ENCODE peak calls at places on chromosome 5, in seven cellular contexts. J is HCT116; H is PC-3; C is colonic mucosa; U is CD8-positive, alpha-beta memory T cell; S is naive thymus-derived CD4-positive, alpha-beta T cell; W is IMR-90. B is an unnamed sample.

GRCh38 chr5:87383216-87383615 is 29.5 kb downstream of the CCNH start:
- DNase-seq in J (no peak), H (peak; percentile 34), C (no peak), U (no peak), S (no peak), W (peak; percentile 82), B (no peak)

GRCh38 chr5:156497816-156498215 is 170.9 kb downstream of the SGCD start:
- DNase-seq in J (no peak), H (no peak), C (no peak), U (no peak), S (no peak), W (peak; percentile 74), B (no peak)

GRCh38 chr5:33480876-33481275 is 40.1 kb downstream of the TARS1 start:
- DNase-seq in J (no peak), H (no peak), C (no peak), U (no peak), S (no peak), W (no peak), B (no peak)

GRCh38 chr5:135847976-135848375 is 13.5 kb downstream of the SLC25A48 start:
- DNase-seq in J (no peak), H (no peak), C (no peak), U (no peak), S (no peak), W (no peak), B (peak; percentile 75)

GRCh38 chr5:394671-395155 is 48.3 kb upstream of the EXOC3 start:
- DNase-seq in J (no peak), H (no peak), C (peak; percentile 10), U (no peak), S (no peak), W (no peak), B (no peak)

GRCh38 chr5:153159611-153160010 is 330.9 kb upstream of the GRIA1 start:
- DNase-seq in J (no peak), H (no peak), C (no peak), U (no peak), S (no peak), W (no peak), B (no peak)

GRCh38 chr5:60510663-60511062 is 189.3 kb downstream of the DEPDC1B start:
- DNase-seq in J (no peak), H (no peak), C (no peak), U (no peak), S (no peak), W (no peak), B (no peak)

GRCh38 chr5:172150514-172151425 is 37.3 kb downstream of the STK10 start:
- DNase-seq in J (no peak), H (no peak), C (no peak), U (peak; percentile 41), S (peak; percentile 21), W (peak; percentile 24), B (peak; percentile 46)

GRCh38 chr5:75167345-75167744 is 69.3 kb downstream of the ANKRD31 start:
- DNase-seq in J (peak; percentile 33), H (peak; percentile 19), C (no peak), U (no peak), S (no peak), W (no peak), B (peak; percentile 36)

GRCh38 chr5:133869675-133869978 is 98.8 kb downstream of the C5orf15 start:
- DNase-seq in J (no peak), H (peak; percentile 10), C (no peak), U (no peak), S (no peak), W (no peak), B (no peak)

DNA sequence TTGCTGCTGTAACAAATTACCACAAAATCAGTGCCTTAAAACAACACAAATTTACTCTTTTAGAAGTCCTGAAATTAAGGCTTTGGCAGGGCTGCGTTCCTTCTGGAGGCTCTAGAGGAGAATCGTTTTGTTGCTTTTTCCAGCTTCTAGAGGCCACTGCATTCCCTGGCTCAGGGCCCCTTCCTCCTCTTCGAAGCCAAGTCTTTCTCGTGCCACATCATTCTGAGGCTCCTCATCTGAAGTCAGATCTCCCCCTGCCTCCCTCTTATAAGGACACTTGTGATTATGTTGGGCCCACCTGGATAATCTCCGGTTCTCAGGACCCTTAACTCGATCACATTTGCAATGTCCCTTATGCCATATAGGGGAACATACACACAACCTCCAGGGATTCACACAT is 48.0 kb downstream of the SLC22A5 start:
- DNase-seq in J (no peak), H (no peak), C (no peak), U (no peak), S (no peak), W (no peak), B (no peak)
- H3K4me1 ChIP-seq in J (peaks cover 83% of the 10 kb centered on the region), H (peaks cover 64% of the 10 kb centered on the region), C (peaks cover 31% of the 10 kb centered on the region), U (peaks cover 94% of the 10 kb centered on the region), S (peaks cover 56% of the 10 kb centered on the region), W (peaks cover 15% of the 10 kb centered on the region), B (peaks cover 17% of the 10 kb centered on the region)

GRCh38 chr5:4571248-4571950 is 568.7 kb upstream of the ADAMTS16 start:
- DNase-seq in J (no peak), H (no peak), C (no peak), U (no peak), S (no peak), W (no peak), B (no peak)

GRCh38 chr5:4572713-4573112 is 567.4 kb upstream of the ADAMTS16 start:
- DNase-seq in J (no peak), H (no peak), C (no peak), U (no peak), S (no peak), W (no peak), B (no peak)

GRCh38 chr5:4570047-4571015 is 569.8 kb upstream of the ADAMTS16 start:
- DNase-seq in J (no peak), H (no peak), C (no peak), U (no peak), S (no peak), W (no peak), B (no peak)

GRCh38 chr5:4575608-4576007 is 564.5 kb upstream of the ADAMTS16 start:
- DNase-seq in J (no peak), H (no peak), C (no peak), U (no peak), S (no peak), W (no peak), B (no peak)

GRCh38 chr5:4572297-4572696 is 567.8 kb upstream of the ADAMTS16 start:
- DNase-seq in J (no peak), H (no peak), C (no peak), U (no peak), S (no peak), W (no peak), B (no peak)
- H3K27ac ChIP-seq in J (no peak overlapping the region), H (no peak overlapping the region), C (no peak overlapping the region), U (no peak overlapping the region), S (no peak overlapping the region), W (no peak overlapping the region), B (no peak overlapping the region)

GRCh38 chr5:14581891-14582796 is 552 bp downstream of the OTULINL start:
- DNase-seq in J (peak; percentile 33), H (peak; percentile 75), C (peak; percentile 75), U (peak; percentile 86), S (peak; percentile 86), W (no peak), B (peak; percentile 79)

GRCh38 chr5:14581333-14581890 is at the start of gene OTULINL:
- DNase-seq in J (peak; percentile 33), H (peak; percentile 87), C (peak; percentile 95), U (peak; percentile 86), S (peak; percentile 83), W (peak; percentile 47), B (peak; percentile 87)

GRCh38 chr5:14580037-14581034 is 1.3 kb upstream of the OTULINL start:
- DNase-seq in J (no peak), H (peak; percentile 95), C (peak; percentile 68), U (no peak), S (no peak), W (no peak), B (peak; percentile 86)

GRCh38 chr5:14584848-14585247 is 3.3 kb downstream of the OTULINL start:
- DNase-seq in J (no peak), H (no peak), C (no peak), U (no peak), S (no peak), W (no peak), B (no peak)

GRCh38 chr5:14582797-14583137 is 1.2 kb downstream of the OTULINL start:
- DNase-seq in J (no peak), H (peak; percentile 45), C (no peak), U (no peak), S (no peak), W (no peak), B (no peak)
- H3K4me3 ChIP-seq in J (peak overlapping the region; percentile 77), H (peak overlapping the region; percentile 81), C (peak overlapping the region; percentile 74), U (peak overlapping the region; percentile 60), S (peak overlapping the region; percentile 82), W (no peak overlapping the region), B (peak overlapping the region; percentile 97)

DNA sequence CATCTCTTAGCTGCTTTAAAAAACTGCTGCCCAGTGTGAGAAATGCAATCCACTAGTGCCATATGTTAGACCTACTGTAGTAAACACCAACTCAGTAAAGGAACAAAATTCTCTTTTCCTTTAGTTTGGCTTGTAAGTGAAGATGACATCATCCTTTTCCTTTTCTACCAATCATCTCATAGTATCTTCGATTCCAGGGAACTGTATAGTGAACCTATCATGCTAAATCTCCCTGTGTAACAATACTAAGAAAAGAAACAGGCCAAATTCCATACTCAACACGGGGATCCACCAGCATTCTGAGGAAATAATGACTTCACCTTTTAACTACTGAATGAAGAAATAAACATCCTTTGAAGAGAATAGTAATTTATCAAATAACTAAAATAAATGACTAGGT is 100.0 kb downstream of the RAPGEF6 start:
- DNase-seq in J (no peak), H (no peak), C (no peak), U (no peak), S (no peak), W (peak; percentile 26), B (no peak)
- H3K4me1 ChIP-seq in J (no peaks in the 10 kb centered on the region), H (peaks cover 13% of the 10 kb centered on the region), C (peaks cover 11% of the 10 kb centered on the region), U (peaks cover 88% of the 10 kb centered on the region), S (peaks cover 69% of the 10 kb centered on the region), W (peaks cover 9% of the 10 kb centered on the region), B (peaks cover 4% of the 10 kb centered on the region)

GRCh38 chr5:73280386-73280785 is 107.4 kb downstream of the TMEM174 start:
- DNase-seq in J (no peak), H (no peak), C (no peak), U (no peak), S (no peak), W (no peak), B (no peak)
- H3K27ac ChIP-seq in J (no peak overlapping the region), H (no peak overlapping the region), C (no peak overlapping the region), U (no peak overlapping the region), S (no peak overlapping the region), W (no peak overlapping the region), B (no peak overlapping the region)

DNA sequence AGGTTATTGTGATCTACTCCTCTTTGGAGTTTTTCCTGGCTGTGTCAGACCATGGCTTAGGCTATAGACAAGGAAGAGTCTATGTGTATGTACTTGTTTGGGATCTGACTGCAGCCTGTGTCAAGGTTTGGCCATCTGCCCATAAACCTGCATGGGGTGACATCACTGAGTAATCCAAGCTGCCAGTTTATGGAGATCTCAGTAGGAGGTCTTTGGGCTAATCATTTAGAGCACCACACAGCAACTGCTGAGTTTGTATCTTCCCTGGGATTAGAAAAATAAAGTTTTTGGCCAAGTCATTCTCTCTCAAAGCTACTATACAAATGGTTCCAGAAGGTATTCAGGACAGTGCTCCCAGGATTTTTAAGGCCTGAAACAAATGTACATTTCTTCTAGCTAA is 65.5 kb upstream of the HSPB3 start:
- DNase-seq in J (peak; percentile 69), H (peak; percentile 80), C (peak; percentile 53), U (no peak), S (no peak), W (peak; percentile 97), B (peak; percentile 44)
- H3K4me3 ChIP-seq in J (no peak overlapping the region), H (no peak overlapping the region), C (no peak overlapping the region), U (no peak overlapping the region), S (no peak overlapping the region), W (no peak overlapping the region), B (no peak overlapping the region)